ENCODE peak calls at places on chromosomes 5 and 9, in six cellular contexts. One of them, this sample, is unnamed.

GRCh38 chr9:2362170-2362569 is 259.4 kb upstream of the VLDLR start:
- DNase-seq in SJCRH30: no peak
- DNase-seq in osteoblast: no peak
- DNase-seq in endodermal cell: no peak
- DNase-seq in DND-41: no peak
- DNase-seq in cardiac muscle cell: no peak
- DNase-seq in this sample: no peak

GRCh38 chr9:110029422-110029814 is 178.5 kb downstream of the C9orf152 start:
- DNase-seq in SJCRH30: peak; percentile 45
- DNase-seq in osteoblast: no peak
- DNase-seq in endodermal cell: no peak
- DNase-seq in DND-41: no peak
- DNase-seq in cardiac muscle cell: peak; percentile 15
- DNase-seq in this sample: no peak

GRCh38 chr9:134648701-134649525 is 7.3 kb downstream of the COL5A1 start:
- DNase-seq in SJCRH30: no peak
- DNase-seq in osteoblast: peak; percentile 95
- DNase-seq in endodermal cell: no peak
- DNase-seq in DND-41: no peak
- DNase-seq in cardiac muscle cell: no peak
- DNase-seq in this sample: no peak

GRCh38 chr5:38473008-38473407 is 83.4 kb downstream of the LIFR start:
- DNase-seq in SJCRH30: no peak
- DNase-seq in osteoblast: peak; percentile 26
- DNase-seq in endodermal cell: peak; percentile 81
- DNase-seq in DND-41: no peak
- DNase-seq in cardiac muscle cell: no peak
- DNase-seq in this sample: no peak

GRCh38 chr5:34717426-34718327 is 61.5 kb downstream of the RAI14 start:
- DNase-seq in SJCRH30: peak; percentile 69
- DNase-seq in osteoblast: peak; percentile 88
- DNase-seq in endodermal cell: peak; percentile 85
- DNase-seq in DND-41: no peak
- DNase-seq in cardiac muscle cell: peak; percentile 41
- DNase-seq in this sample: no peak

GRCh38 chr5:82641362-82641988 is 363.3 kb upstream of the RPS23 start:
- DNase-seq in SJCRH30: peak; percentile 85
- DNase-seq in osteoblast: no peak
- DNase-seq in endodermal cell: peak; percentile 54
- DNase-seq in DND-41: peak; percentile 61
- DNase-seq in cardiac muscle cell: peak; percentile 79
- DNase-seq in this sample: peak; percentile 3

GRCh38 chr9:98995059-98995665 is 51.5 kb downstream of the COL15A1 start:
- DNase-seq in SJCRH30: no peak
- DNase-seq in osteoblast: peak; percentile 69
- DNase-seq in endodermal cell: peak; percentile 28
- DNase-seq in DND-41: no peak
- DNase-seq in cardiac muscle cell: no peak
- DNase-seq in this sample: no peak

GRCh38 chr9:114484854-114485443 is 20.3 kb downstream of the WHRN start:
- DNase-seq in SJCRH30: no peak
- DNase-seq in osteoblast: peak; percentile 91
- DNase-seq in endodermal cell: no peak
- DNase-seq in DND-41: no peak
- DNase-seq in cardiac muscle cell: no peak
- DNase-seq in this sample: no peak

GRCh38 chr9:134376386-134377142 is 50.3 kb downstream of the RXRA start:
- DNase-seq in SJCRH30: no peak
- DNase-seq in osteoblast: no peak
- DNase-seq in endodermal cell: no peak
- DNase-seq in DND-41: no peak
- DNase-seq in cardiac muscle cell: no peak
- DNase-seq in this sample: no peak

DNA sequence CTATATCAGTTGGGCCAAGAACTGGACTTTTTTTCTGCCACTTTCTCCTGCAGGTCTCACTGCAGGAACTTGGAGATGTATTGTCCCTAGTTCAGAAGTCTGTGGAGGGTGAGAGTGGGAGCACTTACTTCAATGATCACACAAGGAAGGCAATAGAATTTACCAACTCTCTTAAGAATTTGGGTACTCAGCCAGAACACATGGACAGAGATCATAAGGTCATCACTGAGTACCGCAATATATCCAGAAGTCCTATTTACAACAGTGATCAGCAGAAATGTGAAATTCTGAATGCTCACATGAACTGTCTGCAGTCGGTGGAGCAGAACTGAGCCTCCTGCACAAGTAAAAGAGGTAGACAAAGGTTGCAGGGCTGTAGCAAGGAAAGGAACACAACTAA is 101.0 kb downstream of the FAM114A2 start:
- DNase-seq in SJCRH30: no peak
- DNase-seq in osteoblast: no peak
- DNase-seq in endodermal cell: no peak
- DNase-seq in DND-41: no peak
- DNase-seq in cardiac muscle cell: no peak
- DNase-seq in this sample: no peak
- H3K9me3 ChIP-seq in SJCRH30: peaks cover 4% of the 10 kb centered on the region
- H3K9me3 ChIP-seq in osteoblast: peaks cover 8% of the 10 kb centered on the region
- H3K9me3 ChIP-seq in endodermal cell: peaks cover 81% of the 10 kb centered on the region
- H3K9me3 ChIP-seq in DND-41: peaks cover 37% of the 10 kb centered on the region
- H3K9me3 ChIP-seq in cardiac muscle cell: no peaks in the 10 kb centered on the region
- H3K9me3 ChIP-seq in this sample: peaks cover 11% of the 10 kb centered on the region

DNA sequence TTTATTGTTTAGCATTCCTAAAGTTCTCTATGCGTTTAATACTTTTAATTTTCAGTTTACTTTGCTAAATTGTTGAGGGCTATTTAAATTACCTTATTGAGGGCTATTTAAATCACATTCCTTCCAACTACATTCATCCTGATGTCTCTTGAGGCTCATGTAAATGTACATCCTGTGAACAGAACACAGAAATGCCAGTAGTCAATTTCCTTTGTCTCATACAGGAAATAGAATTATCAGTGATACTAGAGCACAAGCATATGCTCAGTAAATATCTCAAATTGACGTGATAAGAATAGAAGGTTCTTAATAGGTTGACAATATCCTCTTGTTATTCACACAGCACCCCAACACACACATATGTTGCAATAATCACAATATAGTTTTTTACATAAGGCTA is 449.0 kb downstream of the CYLC2 start:
- DNase-seq in SJCRH30: no peak
- DNase-seq in osteoblast: no peak
- DNase-seq in endodermal cell: no peak
- DNase-seq in DND-41: no peak
- DNase-seq in cardiac muscle cell: no peak
- DNase-seq in this sample: no peak
- H3K9me3 ChIP-seq in SJCRH30: no peaks in the 10 kb centered on the region
- H3K9me3 ChIP-seq in osteoblast: no peaks in the 10 kb centered on the region
- H3K9me3 ChIP-seq in endodermal cell: peaks cover 31% of the 10 kb centered on the region
- H3K9me3 ChIP-seq in DND-41: no peaks in the 10 kb centered on the region
- H3K9me3 ChIP-seq in cardiac muscle cell: no peaks in the 10 kb centered on the region
- H3K9me3 ChIP-seq in this sample: no peaks in the 10 kb centered on the region

DNA sequence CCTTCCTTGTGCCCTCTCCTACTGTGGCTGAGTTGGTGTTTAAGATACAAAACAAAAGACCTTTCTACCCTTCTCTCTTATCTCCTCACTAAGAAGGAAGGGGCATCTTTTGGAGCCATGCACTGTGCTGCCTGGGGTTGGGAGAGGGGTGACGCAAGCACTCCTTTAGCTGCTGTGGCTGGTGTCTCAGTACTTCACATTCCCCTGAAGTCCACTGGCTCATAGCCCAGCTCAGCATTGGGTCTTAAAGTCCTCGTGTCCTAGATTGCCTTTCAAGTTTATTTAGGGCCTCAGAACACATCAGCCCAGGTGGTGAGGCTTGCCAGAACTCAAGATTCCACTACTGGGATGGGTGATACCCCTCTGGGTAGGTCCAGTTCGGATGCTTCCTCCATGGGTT is 325.9 kb upstream of the CYLC2 start:
- DNase-seq in SJCRH30: no peak
- DNase-seq in osteoblast: no peak
- DNase-seq in endodermal cell: no peak
- DNase-seq in DND-41: no peak
- DNase-seq in cardiac muscle cell: no peak
- DNase-seq in this sample: no peak
- H3K9me3 ChIP-seq in SJCRH30: no peaks in the 10 kb centered on the region
- H3K9me3 ChIP-seq in osteoblast: peaks cover 4% of the 10 kb centered on the region
- H3K9me3 ChIP-seq in endodermal cell: peaks cover 33% of the 10 kb centered on the region
- H3K9me3 ChIP-seq in DND-41: no peaks in the 10 kb centered on the region
- H3K9me3 ChIP-seq in cardiac muscle cell: no peaks in the 10 kb centered on the region
- H3K9me3 ChIP-seq in this sample: no peaks in the 10 kb centered on the region

DNA sequence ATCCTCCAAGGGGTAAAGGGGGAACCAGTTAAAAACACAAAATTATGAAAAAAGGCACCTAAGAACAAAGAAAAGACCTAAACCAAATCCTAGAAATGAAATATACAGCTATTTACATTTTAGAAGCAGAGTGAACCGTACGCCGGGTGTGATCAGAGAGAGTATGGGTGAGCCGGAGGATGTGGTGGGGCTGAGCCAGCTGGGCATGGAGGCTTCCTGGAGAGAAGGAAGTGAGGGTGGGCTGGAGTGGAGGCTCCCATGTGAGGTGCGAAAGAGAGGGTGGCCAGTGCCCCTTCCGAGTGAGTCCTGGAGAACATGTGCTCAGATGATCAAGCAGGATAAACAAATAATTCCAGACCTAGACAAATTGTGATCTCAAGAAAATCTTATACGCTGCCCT is 111.6 kb downstream of the CACNA1B start:
- DNase-seq in SJCRH30: no peak
- DNase-seq in osteoblast: no peak
- DNase-seq in endodermal cell: no peak
- DNase-seq in DND-41: peak; percentile 40
- DNase-seq in cardiac muscle cell: no peak
- DNase-seq in this sample: no peak
- H3K9me3 ChIP-seq in SJCRH30: no peaks in the 10 kb centered on the region
- H3K9me3 ChIP-seq in osteoblast: no peaks in the 10 kb centered on the region
- H3K9me3 ChIP-seq in endodermal cell: peaks cover 49% of the 10 kb centered on the region
- H3K9me3 ChIP-seq in DND-41: no peaks in the 10 kb centered on the region
- H3K9me3 ChIP-seq in cardiac muscle cell: no peaks in the 10 kb centered on the region
- H3K9me3 ChIP-seq in this sample: no peaks in the 10 kb centered on the region

DNA sequence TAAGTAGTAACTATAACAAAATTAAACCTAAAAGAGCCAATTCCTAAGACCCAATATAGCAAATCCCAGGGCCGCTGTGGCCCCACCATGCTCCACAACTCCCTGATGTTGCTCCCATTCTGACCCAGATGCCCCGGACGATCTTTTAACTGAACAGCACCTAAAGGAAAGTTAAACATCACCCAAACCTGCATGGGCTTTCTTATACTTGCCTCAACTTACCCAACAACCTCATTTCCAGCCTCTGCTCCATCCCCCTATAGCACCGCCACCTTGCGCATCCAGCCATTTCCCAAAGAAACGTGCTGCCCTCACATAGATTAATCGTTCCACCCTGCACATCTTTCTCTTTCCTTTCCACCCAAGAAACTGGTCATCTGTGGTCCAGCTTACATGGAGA is 54.6 kb downstream of the ZNF354C start:
- DNase-seq in SJCRH30: no peak
- DNase-seq in osteoblast: peak; percentile 35
- DNase-seq in endodermal cell: peak; percentile 9
- DNase-seq in DND-41: no peak
- DNase-seq in cardiac muscle cell: no peak
- DNase-seq in this sample: no peak
- H3K9me3 ChIP-seq in SJCRH30: no peaks in the 10 kb centered on the region
- H3K9me3 ChIP-seq in osteoblast: no peaks in the 10 kb centered on the region
- H3K9me3 ChIP-seq in endodermal cell: peaks cover 19% of the 10 kb centered on the region
- H3K9me3 ChIP-seq in DND-41: no peaks in the 10 kb centered on the region
- H3K9me3 ChIP-seq in cardiac muscle cell: no peaks in the 10 kb centered on the region
- H3K9me3 ChIP-seq in this sample: no peaks in the 10 kb centered on the region

GRCh38 chr9:96751815-96752214 is 26.1 kb downstream of the ZNF510 start:
- DNase-seq in SJCRH30: no peak
- DNase-seq in osteoblast: no peak
- DNase-seq in endodermal cell: no peak
- DNase-seq in DND-41: no peak
- DNase-seq in cardiac muscle cell: no peak
- DNase-seq in this sample: no peak
- H3K9me3 ChIP-seq in SJCRH30: peaks cover 15% of the 10 kb centered on the region
- H3K9me3 ChIP-seq in osteoblast: peaks cover 23% of the 10 kb centered on the region
- H3K9me3 ChIP-seq in endodermal cell: peaks cover 72% of the 10 kb centered on the region
- H3K9me3 ChIP-seq in DND-41: peaks cover 10% of the 10 kb centered on the region
- H3K9me3 ChIP-seq in cardiac muscle cell: peaks cover 7% of the 10 kb centered on the region
- H3K9me3 ChIP-seq in this sample: peaks cover 51% of the 10 kb centered on the region